ENCODE peak calls at places on chromosomes 11 and 22, in nine cellular contexts. W is KG1; M is NCI-H1436 treated with DMSO at 0.1 percent for 48 hours; H is HFF-Myc; F is sigmoid colon; O is T1000; V is activated naive CD4-positive, alpha-beta T cell treated with anti-CD3 and anti-CD28 coated beads, Interleukin-2, amount 10 ng/mL, durations not matched to agents 7 days and 5 days; P is Calu3; N is psoas muscle. T is an unnamed sample.

GRCh38 chr11:119262668-119263351 is 54.1 kb downstream of the MCAM start:
- DNase-seq in W (no peak), M (no peak), H (peak; percentile 14), F (no peak), O (no peak), V (no peak), P (no peak), N (no peak), T (peak; percentile 55)

GRCh38 chr11:87870081-87870480 is 305.2 kb downstream of the RAB38 start:
- DNase-seq in W (no peak), M (no peak), H (no peak), F (no peak), O (no peak), V (no peak), P (no peak), N (no peak), T (no peak)

GRCh38 chr22:50308597-50308935 is 1.1 kb upstream of the PLXNB2 start:
- DNase-seq in W (peak; percentile 65), M (no peak), H (no peak), F (peak; percentile 92), O (no peak), V (no peak), P (no peak), N (peak; percentile 90), T (no peak)

GRCh38 chr22:19619144-19620009 is 94.9 kb upstream of the SEPTIN5 start:
- DNase-seq in W (no peak), M (no peak), H (no peak), F (no peak), O (no peak), V (peak; percentile 39), P (no peak), N (no peak), T (no peak)

GRCh38 chr11:61587541-61587941 is 6.7 kb upstream of the SYT7 start:
- DNase-seq in W (no peak), M (no peak), H (no peak), F (peak; percentile 79), O (no peak), V (peak; percentile 35), P (peak; percentile 39), N (peak; percentile 72), T (no peak)

GRCh38 chr22:37492428-37493344 is 6.5 kb upstream of the MFNG start:
- DNase-seq in W (peak; percentile 4), M (no peak), H (no peak), F (no peak), O (no peak), V (peak; percentile 79), P (peak; percentile 52), N (no peak), T (peak; percentile 47)

GRCh38 chr11:108807262-108807661 is 142.4 kb downstream of the DDX10 start:
- DNase-seq in W (no peak), M (no peak), H (no peak), F (no peak), O (no peak), V (no peak), P (no peak), N (no peak), T (no peak)

GRCh38 chr11:10436224-10436623 is 18.8 kb upstream of the AMPD3 start:
- DNase-seq in W (peak; percentile 72), M (no peak), H (no peak), F (no peak), O (no peak), V (no peak), P (no peak), N (no peak), T (no peak)

GRCh38 chr11:70670684-70671034 is 272.3 kb downstream of the CTTN start:
- DNase-seq in W (no peak), M (no peak), H (no peak), F (no peak), O (no peak), V (no peak), P (no peak), N (no peak), T (no peak)

GRCh38 chr22:20131593-20131855 is at the start of gene ZDHHC8:
- DNase-seq in W (no peak), M (no peak), H (no peak), F (no peak), O (no peak), V (peak; percentile 61), P (peak; percentile 24), N (no peak), T (no peak)

GRCh38 chr11:67506426-67507032 is 1.4 kb upstream of the PITPNM1 start:
- DNase-seq in W (no peak), M (no peak), H (no peak), F (peak; percentile 69), O (no peak), V (no peak), P (no peak), N (peak; percentile 65), T (no peak)

GRCh38 chr11:33507967-33508366 is 192.7 kb downstream of the C11orf91 start:
- DNase-seq in W (no peak), M (no peak), H (no peak), F (no peak), O (no peak), V (no peak), P (peak; percentile 6), N (no peak), T (no peak)

GRCh38 chr11:69922015-69922595 is 102.9 kb upstream of the FGF3 start:
- DNase-seq in W (no peak), M (no peak), H (no peak), F (no peak), O (no peak), V (no peak), P (no peak), N (no peak), T (no peak)

GRCh38 chr22:50086526-50086925 is 1.3 kb upstream of the MLC1 start:
- DNase-seq in W (no peak), M (no peak), H (no peak), F (no peak), O (no peak), V (no peak), P (no peak), N (no peak), T (no peak)

GRCh38 chr11:73268671-73269271 is 3.4 kb upstream of the P2RY6 start:
- DNase-seq in W (no peak), M (no peak), H (no peak), F (peak; percentile 54), O (no peak), V (no peak), P (no peak), N (no peak), T (no peak)

GRCh38 chr22:31846161-31847115 is 92.6 kb downstream of the DEPDC5 start:
- DNase-seq in W (no peak), M (no peak), H (no peak), F (no peak), O (no peak), V (no peak), P (peak; percentile 13), N (no peak), T (peak; percentile 19)

GRCh38 chr11:70579376-70579955 is 181.1 kb downstream of the CTTN start:
- DNase-seq in W (no peak), M (no peak), H (no peak), F (no peak), O (no peak), V (no peak), P (no peak), N (peak; percentile 27), T (no peak)

GRCh38 chr22:39123811-39124668 is 27.0 kb downstream of the APOBEC3H start:
- DNase-seq in W (no peak), M (no peak), H (no peak), F (peak; percentile 66), O (no peak), V (no peak), P (no peak), N (no peak), T (no peak)

GRCh38 chr11:117179048-117179999 is 781 bp downstream of the SIDT2 start:
- DNase-seq in W (no peak), M (no peak), H (no peak), F (peak; percentile 68), O (no peak), V (peak; percentile 67), P (peak; percentile 42), N (peak; percentile 64), T (no peak)

GRCh38 chr11:131978351-131978750 is 607.9 kb downstream of the NTM start:
- DNase-seq in W (no peak), M (no peak), H (no peak), F (no peak), O (no peak), V (no peak), P (no peak), N (no peak), T (no peak)

GRCh38 chr22:42626431-42626830 is 11.7 kb upstream of the POLDIP3 start:
- DNase-seq in W (no peak), M (no peak), H (no peak), F (no peak), O (no peak), V (no peak), P (no peak), N (no peak), T (no peak)

GRCh38 chr11:9076046-9076445 is 15.4 kb downstream of the SCUBE2 start:
- DNase-seq in W (no peak), M (no peak), H (no peak), F (no peak), O (no peak), V (no peak), P (no peak), N (no peak), T (no peak)

GRCh38 chr22:29768052-29768680 is 997 bp downstream of the UQCR10 start:
- DNase-seq in W (no peak), M (no peak), H (no peak), F (no peak), O (no peak), V (no peak), P (no peak), N (no peak), T (peak; percentile 56)

GRCh38 chr11:45148276-45148675 is 1.8 kb downstream of the PRDM11 start:
- DNase-seq in W (no peak), M (no peak), H (no peak), F (peak; percentile 52), O (no peak), V (no peak), P (no peak), N (no peak), T (no peak)

GRCh38 chr11:22302368-22302767 is 35.8 kb upstream of the SLC17A6 start:
- DNase-seq in W (no peak), M (no peak), H (no peak), F (no peak), O (no peak), V (no peak), P (no peak), N (no peak), T (no peak)

GRCh38 chr22:36197601-36198146 is 3.9 kb downstream of the APOL4 start:
- DNase-seq in W (peak; percentile 35), M (no peak), H (no peak), F (no peak), O (no peak), V (peak; percentile 35), P (no peak), N (no peak), T (no peak)